ENCODE peak calls at places on chromosome 5, in five cellular contexts. Q is activated T-cell treated with anti-CD3 and anti-CD28 coated beads, Interleukin-2, amount 50 U/mL, for 72 hours; F is lower lobe of right lung; Y is T-helper 17 cell; P is left ventricle myocardium superior. O is an unnamed sample.

GRCh38 chr5:58183078-58183885 is 276.6 kb downstream of the PLK2 start:
- ATAC-seq in Q (no peak), F (no peak), Y (no peak), P (no peak), O (no peak)

GRCh38 chr5:130710596-130710995 is 454.5 kb downstream of the HINT1 start:
- ATAC-seq in Q (no peak), F (no peak), Y (no peak), P (no peak), O (no peak)

GRCh38 chr5:178527458-178528307 is 62.5 kb downstream of the COL23A1 start:
- ATAC-seq in Q (no peak), F (peak), Y (no peak), P (peak), O (peak)

GRCh38 chr5:57438162-57438561 is 44.4 kb downstream of the ACTBL2 start:
- ATAC-seq in Q (no peak), F (no peak), Y (no peak), P (no peak), O (no peak)

GRCh38 chr5:23727271-23727670 is 219.9 kb downstream of the PRDM9 start:
- ATAC-seq in Q (no peak), F (no peak), Y (no peak), P (no peak), O (no peak)

GRCh38 chr5:32563614-32564013 is 21.7 kb upstream of the SUB1 start:
- ATAC-seq in Q (no peak), F (no peak), Y (no peak), P (peak), O (no peak)

GRCh38 chr5:151912360-151912759 is 12.3 kb downstream of the GLRA1 start:
- ATAC-seq in Q (no peak), F (no peak), Y (no peak), P (peak), O (no peak)

GRCh38 chr5:64518784-64519183 is 13.0 kb downstream of the RGS7BP start:
- ATAC-seq in Q (no peak), F (no peak), Y (no peak), P (no peak), O (no peak)

GRCh38 chr5:95858023-95858461 is 35.5 kb upstream of the GLRX start:
- ATAC-seq in Q (no peak), F (peak), Y (no peak), P (peak), O (no peak)

GRCh38 chr5:134398609-134399155 is 13.0 kb downstream of the CDKN2AIPNL start:
- ATAC-seq in Q (no peak), F (no peak), Y (no peak), P (peak), O (no peak)

GRCh38 chr5:87030699-87031098 is 237.0 kb upstream of the RASA1 start:
- ATAC-seq in Q (no peak), F (no peak), Y (no peak), P (no peak), O (no peak)

GRCh38 chr5:149817539-149817938 is 87.4 kb downstream of the PPARGC1B start:
- ATAC-seq in Q (no peak), F (no peak), Y (no peak), P (no peak), O (no peak)

GRCh38 chr5:36073595-36074216 is 7.0 kb upstream of the UGT3A2 start:
- ATAC-seq in Q (peak), F (peak), Y (peak), P (no peak), O (no peak)

GRCh38 chr5:144309265-144309664 is 138.6 kb downstream of the KCTD16 start:
- ATAC-seq in Q (no peak), F (no peak), Y (no peak), P (no peak), O (no peak)

GRCh38 chr5:111935835-111936234 is 178.8 kb upstream of the NREP start:
- ATAC-seq in Q (no peak), F (no peak), Y (no peak), P (no peak), O (no peak)

GRCh38 chr5:180670157-180670556 is 20.8 kb upstream of the FLT4 start:
- ATAC-seq in Q (peak), F (no peak), Y (no peak), P (no peak), O (no peak)

GRCh38 chr5:126339215-126339805 is 83.9 kb upstream of the GRAMD2B start:
- ATAC-seq in Q (no peak), F (peak), Y (peak), P (peak), O (no peak)

GRCh38 chr5:178187014-178187413 is at the start of gene GMCL2:
- ATAC-seq in Q (no peak), F (no peak), Y (no peak), P (no peak), O (no peak)

GRCh38 chr5:66863343-66864170 is 267.4 kb downstream of the MAST4 start:
- ATAC-seq in Q (no peak), F (no peak), Y (no peak), P (no peak), O (no peak)

GRCh38 chr5:73796164-73797141 is 170.5 kb downstream of the ARHGEF28 start:
- ATAC-seq in Q (peak), F (peak), Y (peak), P (peak), O (peak)

GRCh38 chr5:54470677-54471076 is 15.2 kb downstream of the HSPB3 start:
- ATAC-seq in Q (no peak), F (no peak), Y (no peak), P (peak), O (no peak)

GRCh38 chr5:96896285-96896711 is 20.0 kb downstream of the ERAP2 start:
- ATAC-seq in Q (peak), F (no peak), Y (peak), P (no peak), O (peak)

GRCh38 chr5:59661939-59662615 is 231.4 kb downstream of the PDE4D start:
- ATAC-seq in Q (no peak), F (no peak), Y (peak), P (no peak), O (no peak)

GRCh38 chr5:132896685-132897084 is 23.2 kb downstream of the LEAP2 start:
- ATAC-seq in Q (no peak), F (no peak), Y (no peak), P (peak), O (no peak)

GRCh38 chr5:177124486-177124991 is 9.0 kb upstream of the NSD1 start:
- ATAC-seq in Q (peak), F (no peak), Y (peak), P (no peak), O (peak)

GRCh38 chr5:137836997-137837396 is 30.7 kb upstream of the MYOT start:
- ATAC-seq in Q (no peak), F (no peak), Y (no peak), P (peak), O (no peak)

GRCh38 chr5:172559004-172559932 is 81.8 kb upstream of the NEURL1B start:
- ATAC-seq in Q (no peak), F (peak), Y (no peak), P (peak), O (no peak)

GRCh38 chr5:39253211-39253610 is 33.8 kb upstream of the FYB1 start:
- ATAC-seq in Q (no peak), F (no peak), Y (no peak), P (no peak), O (no peak)

O was measured in stimulated activated memory B cell treated with anti-CD40 and anti-IgM and Interleukin-4, amounts not matched to agents 10 μg/mL and 1 μg/mL and 100 μg/mL, for 72 hours.